ENCODE peak calls at places on chromosomes 5 and 9, in four cellular contexts. One of them, this sample, is unnamed.

GRCh38 chr9:101727621-101728524 is 10.6 kb downstream of the GRIN3A start:
- DNase-seq in astrocyte of the spinal cord: peak; percentile 4
- DNase-seq in HFF-Myc: no peak
- DNase-seq in BJ: no peak
- DNase-seq in this sample: no peak

GRCh38 chr5:109688647-109688998 is 1.1 kb upstream of the MAN2A1 start:
- DNase-seq in astrocyte of the spinal cord: peak; percentile 31
- DNase-seq in HFF-Myc: no peak
- DNase-seq in BJ: no peak
- DNase-seq in this sample: no peak

GRCh38 chr5:73638344-73639095 is 12.5 kb downstream of the ARHGEF28 start:
- DNase-seq in astrocyte of the spinal cord: peak; percentile 80
- DNase-seq in BJ: no peak
- DNase-seq in HFF-Myc: peak; percentile 46
- DNase-seq in this sample: no peak

GRCh38 chr9:4946937-4947336 is 38.1 kb upstream of the JAK2 start:
- DNase-seq in astrocyte of the spinal cord: no peak
- DNase-seq in HFF-Myc: no peak
- DNase-seq in BJ: no peak
- DNase-seq in this sample: no peak

GRCh38 chr9:109192732-109193361 is 25.8 kb upstream of the FRRS1L start:
- DNase-seq in BJ: no peak
- DNase-seq in astrocyte of the spinal cord: peak; percentile 19
- DNase-seq in HFF-Myc: no peak
- DNase-seq in this sample: no peak

GRCh38 chr9:16624356-16624755 is 246.1 kb downstream of the BNC2 start:
- DNase-seq in astrocyte of the spinal cord: no peak
- DNase-seq in HFF-Myc: no peak
- DNase-seq in BJ: no peak
- DNase-seq in this sample: no peak

GRCh38 chr5:63958654-63959053 is 3.6 kb downstream of the HTR1A start:
- DNase-seq in HFF-Myc: no peak
- DNase-seq in BJ: no peak
- DNase-seq in astrocyte of the spinal cord: no peak
- DNase-seq in this sample: no peak

GRCh38 chr9:112743216-112743835 is 7.2 kb upstream of the SNX30 start:
- DNase-seq in BJ: no peak
- DNase-seq in astrocyte of the spinal cord: no peak
- DNase-seq in HFF-Myc: no peak
- DNase-seq in this sample: no peak

GRCh38 chr9:87862536-87863268 is 20.0 kb upstream of the SPATA31E1 start:
- DNase-seq in astrocyte of the spinal cord: peak; percentile 69
- DNase-seq in BJ: no peak
- DNase-seq in HFF-Myc: no peak
- DNase-seq in this sample: no peak

GRCh38 chr5:68007446-68007845 is 208.1 kb upstream of the PIK3R1 start:
- DNase-seq in HFF-Myc: no peak
- DNase-seq in BJ: no peak
- DNase-seq in astrocyte of the spinal cord: peak; percentile 80
- DNase-seq in this sample: no peak

DNA sequence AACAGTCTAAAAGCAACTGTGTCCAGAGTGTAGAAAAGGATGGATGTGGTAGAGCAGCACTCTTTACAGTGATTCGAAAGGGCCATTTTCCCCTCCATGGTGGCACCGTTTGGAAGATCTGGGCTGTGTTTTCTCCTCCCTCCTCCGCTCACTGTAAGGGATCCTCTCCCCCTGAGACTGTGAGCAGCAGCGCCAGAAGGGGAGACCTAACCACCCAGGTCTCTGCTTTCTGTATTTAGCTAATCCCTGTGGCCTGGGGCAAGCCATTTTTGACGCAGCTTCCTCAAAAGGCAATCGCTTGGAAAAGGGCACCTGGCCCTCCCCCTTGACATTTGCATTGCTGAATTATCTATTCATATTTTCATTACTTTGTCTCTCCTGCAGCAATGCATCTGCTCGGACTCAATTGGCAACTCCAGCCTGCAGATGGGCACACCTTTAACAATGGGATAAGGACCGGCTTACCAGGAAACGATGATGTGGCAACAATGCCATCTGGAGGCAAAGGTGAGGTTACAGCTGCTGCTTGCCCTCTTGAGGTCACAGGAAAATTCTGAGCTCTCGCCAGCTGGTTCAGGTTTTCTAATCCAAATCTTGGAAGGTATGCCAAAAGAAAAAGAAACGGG is 244.3 kb upstream of the WWC1 start:
- DNase-seq in astrocyte of the spinal cord: peak; percentile 50
- DNase-seq in BJ: no peak
- DNase-seq in HFF-Myc: no peak
- DNase-seq in this sample: peak; percentile 42
- TF ChIP-seq CTCF in astrocyte of the spinal cord: peak; percentile 46
- TF ChIP-seq CTCF in BJ: peak; percentile 20
- TF ChIP-seq CTCF in HFF-Myc: peak; percentile 33
- TF ChIP-seq CTCF in this sample: peak; percentile 54

GRCh38 chr5:66680804-66681203 is 84.6 kb downstream of the MAST4 start:
- DNase-seq in BJ: no peak
- DNase-seq in astrocyte of the spinal cord: no peak
- DNase-seq in HFF-Myc: no peak
- DNase-seq in this sample: no peak
- TF ChIP-seq CTCF in BJ: no peak
- TF ChIP-seq CTCF in astrocyte of the spinal cord: no peak
- TF ChIP-seq CTCF in HFF-Myc: peak; percentile 18
- TF ChIP-seq CTCF in this sample: peak; percentile 15

DNA sequence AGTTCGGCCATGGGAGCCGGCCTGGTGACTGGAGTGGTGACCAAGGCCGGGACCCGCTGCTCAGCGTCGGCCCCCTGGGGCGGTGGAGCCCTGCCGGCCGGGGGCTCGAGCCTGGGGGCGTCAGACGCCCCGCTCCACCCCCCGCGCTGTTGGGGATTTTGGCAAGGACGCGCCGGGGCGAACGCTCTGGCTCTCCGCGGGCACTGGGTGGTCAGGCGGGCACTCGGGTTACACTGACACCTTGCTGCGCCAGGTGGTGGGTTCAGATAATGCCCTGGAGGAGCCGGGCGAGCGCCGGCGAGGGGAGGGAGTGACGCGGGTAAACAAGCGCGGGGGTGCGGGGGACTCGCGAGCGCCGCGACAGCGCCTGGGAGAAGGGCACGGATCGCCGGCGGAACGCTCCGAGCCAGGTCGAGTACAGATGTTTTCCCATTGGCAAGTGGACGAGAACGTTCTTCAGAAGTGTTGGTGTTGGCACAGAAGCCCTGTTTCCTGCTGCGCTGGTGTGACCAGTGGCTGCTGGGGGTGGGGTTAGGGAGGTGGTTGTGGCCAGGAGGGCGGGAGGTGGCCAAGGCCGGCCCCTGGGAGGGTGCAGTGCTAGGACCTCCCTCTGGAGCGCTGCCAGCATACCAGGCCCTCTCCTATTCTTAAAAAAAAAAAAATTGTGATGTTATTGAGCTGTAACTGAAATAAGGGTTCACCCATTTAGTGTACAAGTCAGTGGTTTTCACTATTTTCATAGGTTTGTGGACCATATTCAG is 773 bp downstream of the SQSTM1 start:
- DNase-seq in HFF-Myc: peak; percentile 74
- DNase-seq in astrocyte of the spinal cord: peak; percentile 97
- DNase-seq in BJ: peak; percentile 60
- DNase-seq in this sample: peak; percentile 89
- TF ChIP-seq CTCF in HFF-Myc: no peak
- TF ChIP-seq CTCF in astrocyte of the spinal cord: no peak
- TF ChIP-seq CTCF in BJ: no peak
- TF ChIP-seq CTCF in this sample: no peak

DNA sequence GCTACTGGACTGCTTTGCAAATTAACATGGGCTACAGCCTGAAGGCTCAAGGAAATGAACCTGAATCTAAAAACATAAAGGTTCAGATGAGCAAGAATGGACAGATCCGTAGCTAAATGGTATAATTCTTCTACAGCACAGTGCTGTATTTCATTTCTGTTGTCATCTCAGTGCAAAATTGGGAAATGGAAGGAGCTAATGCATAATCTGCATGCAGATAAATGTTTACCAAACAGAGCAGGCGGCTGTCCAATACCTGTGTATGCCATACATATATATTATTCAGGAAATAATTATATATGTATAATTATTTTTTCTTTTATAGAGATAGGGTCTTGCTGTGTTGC is 4.3 kb upstream of the HSPA9 start:
- DNase-seq in BJ: no peak
- DNase-seq in astrocyte of the spinal cord: no peak
- DNase-seq in HFF-Myc: no peak
- DNase-seq in this sample: no peak
- TF ChIP-seq CTCF in BJ: no peak
- TF ChIP-seq CTCF in astrocyte of the spinal cord: no peak
- TF ChIP-seq CTCF in HFF-Myc: no peak
- TF ChIP-seq CTCF in this sample: no peak

This sample was measured in dorsolateral prefrontal cortex.